ENCODE peak calls at places on chromosome 1, in five cellular contexts. O is cardiac muscle cell, C is HAP-1, M is testis, B is HCT116. X is an unnamed sample.

GRCh38 chr1:9691108-9691445 is 39.5 kb downstream of the PIK3CD start:
- DNase-seq in M (no peak), O (peak; percentile 12), B (no peak), C (no peak), X (no peak)

GRCh38 chr1:116411784-116412479 is 38.9 kb downstream of the ATP1A1 start:
- DNase-seq in M (no peak), C (no peak), O (peak; percentile 35), B (no peak), X (no peak)

GRCh38 chr1:25711555-25712298 is 88.3 kb upstream of the SELENON start:
- DNase-seq in M (no peak), O (no peak), C (no peak), B (no peak), X (no peak)

GRCh38 chr1:228006034-228006792 is 585 bp upstream of the WNT3A start:
- DNase-seq in C (no peak), O (no peak), M (no peak), B (no peak), X (no peak)

GRCh38 chr1:1764876-1765478 is 13.3 kb downstream of the NADK start:
- DNase-seq in B (no peak), M (no peak), C (no peak), O (no peak), X (no peak)

GRCh38 chr1:85572574-85572973 is 8.0 kb upstream of the CCN1 start:
- DNase-seq in B (no peak), O (no peak), C (no peak), M (no peak), X (no peak)

GRCh38 chr1:53698381-53698980 is 40.5 kb downstream of the GLIS1 start:
- DNase-seq in B (no peak), M (no peak), C (no peak), O (no peak), X (no peak)

GRCh38 chr1:237774246-237774645 is 116.5 kb downstream of the ZP4 start:
- DNase-seq in O (no peak), C (no peak), B (no peak), M (no peak), X (no peak)

GRCh38 chr1:41613646-41614592 is 129.4 kb upstream of the EDN2 start:
- DNase-seq in C (no peak), B (no peak), O (peak; percentile 81), M (no peak), X (no peak)

GRCh38 chr1:169090900-169091311 is 15.6 kb upstream of the ATP1B1 start:
- DNase-seq in M (no peak), O (no peak), B (no peak), C (no peak), X (no peak)

GRCh38 chr1:51331206-51332100 is 1.1 kb upstream of the TTC39A start:
- DNase-seq in B (peak; percentile 55), O (peak; percentile 29), C (peak; percentile 19), M (no peak), X (peak; percentile 52)

GRCh38 chr1:166920561-166921475 is 44.8 kb upstream of the TADA1 start:
- DNase-seq in B (no peak), O (peak; percentile 16), M (no peak), C (no peak), X (no peak)

GRCh38 chr1:50829010-50829958 is 130.8 kb downstream of the FAF1 start:
- DNase-seq in O (peak; percentile 55), B (no peak), C (no peak), M (no peak), X (no peak)

GRCh38 chr1:115678141-115678540 is 36.4 kb downstream of the VANGL1 start:
- DNase-seq in M (no peak), C (no peak), O (no peak), B (no peak), X (no peak)

GRCh38 chr1:7778133-7778628 is 5.9 kb upstream of the PER3 start:
- DNase-seq in M (no peak), B (no peak), O (no peak), C (no peak), X (no peak)

GRCh38 chr1:162772571-162773154 is 17.8 kb upstream of the HSD17B7 start:
- DNase-seq in B (no peak), M (no peak), O (peak; percentile 47), C (no peak), X (no peak)

GRCh38 chr1:194830387-194830786 is 1644.0 kb upstream of the B3GALT2 start:
- DNase-seq in M (no peak), C (no peak), B (no peak), O (no peak), X (no peak)

GRCh38 chr1:81192647-81193642 is 607.8 kb upstream of the ADGRL2 start:
- DNase-seq in B (no peak), C (no peak), M (no peak), O (no peak), X (no peak)

GRCh38 chr1:1430114-1430982 is 5.1 kb upstream of the VWA1 start:
- DNase-seq in O (peak; percentile 93), B (no peak), M (peak; percentile 91), C (no peak), X (no peak)

GRCh38 chr1:244353572-244354091 is 98.1 kb downstream of the ADSS2 start:
- DNase-seq in B (peak; percentile 77), M (no peak), C (no peak), O (peak; percentile 90), X (peak; percentile 68)

GRCh38 chr1:222909586-222909985 is 94.7 kb downstream of the DISP1 start:
- DNase-seq in C (no peak), M (no peak), B (no peak), O (peak; percentile 80), X (no peak)

GRCh38 chr1:45275054-45275453 is 51.6 kb upstream of the HPDL start:
- DNase-seq in C (no peak), O (peak; percentile 10), B (no peak), M (no peak), X (no peak)

GRCh38 chr1:179385510-179385909 is 19.7 kb downstream of the AXDND1 start:
- DNase-seq in M (no peak), B (no peak), C (no peak), O (no peak), X (no peak)
- H3K9me3 ChIP-seq in M (no peaks in the 10 kb centered on the region), B (no peaks in the 10 kb centered on the region), C (no peaks in the 10 kb centered on the region), O (no peaks in the 10 kb centered on the region), X (no peaks in the 10 kb centered on the region)

DNA sequence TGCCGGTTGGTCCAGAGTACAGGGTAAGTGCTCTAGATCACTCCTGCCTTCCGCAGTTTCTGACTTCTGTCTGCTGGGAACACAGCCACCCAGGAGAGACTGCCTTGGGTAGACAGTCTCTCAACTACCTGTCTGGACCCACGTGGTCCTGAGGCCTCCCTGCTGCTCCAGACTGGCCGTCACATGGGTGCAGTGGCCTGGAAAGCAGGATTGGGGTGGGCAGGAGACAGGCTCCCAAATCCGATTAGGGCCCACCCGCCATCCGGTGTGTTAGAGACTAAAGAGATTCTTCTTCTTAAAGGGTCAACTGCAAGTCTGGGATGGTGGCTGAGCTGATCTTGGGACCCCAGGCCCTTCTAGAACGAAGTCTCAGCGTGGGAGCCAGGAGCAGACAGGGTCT is 105.5 kb downstream of the EBNA1BP2 start:
- DNase-seq in O (no peak), M (no peak), B (no peak), C (no peak), X (no peak)
- H3K9me3 ChIP-seq in O (no peaks in the 10 kb centered on the region), M (no peaks in the 10 kb centered on the region), B (no peaks in the 10 kb centered on the region), C (no peaks in the 10 kb centered on the region), X (no peaks in the 10 kb centered on the region)

DNA sequence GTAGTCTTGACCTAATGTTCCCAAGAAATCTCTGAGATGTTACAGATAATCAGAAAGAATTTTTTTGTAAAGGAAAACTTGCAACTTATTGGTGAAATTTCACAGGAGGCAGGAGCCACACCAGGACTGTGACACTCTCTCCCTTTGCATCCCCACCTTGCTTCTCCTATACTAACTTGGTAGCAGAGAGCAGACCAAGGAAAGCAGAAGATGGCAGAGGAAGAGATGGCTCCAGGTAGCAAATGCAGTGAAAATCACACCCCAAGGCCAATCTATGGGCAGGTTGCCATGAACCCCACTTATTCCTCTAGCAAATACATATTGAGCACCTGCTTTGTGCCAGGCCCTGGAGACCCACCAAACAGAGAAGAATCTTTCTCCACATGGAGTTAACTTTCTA is 303.4 kb upstream of the C1orf174 start:
- DNase-seq in M (no peak), C (no peak), O (no peak), B (no peak), X (no peak)
- H3K9me3 ChIP-seq in M (no peaks in the 10 kb centered on the region), C (no peaks in the 10 kb centered on the region), O (no peaks in the 10 kb centered on the region), B (no peaks in the 10 kb centered on the region), X (peaks cover 6% of the 10 kb centered on the region)

GRCh38 chr1:214762902-214763301 is 159.9 kb downstream of the CENPF start:
- DNase-seq in M (no peak), O (no peak), B (no peak), C (no peak), X (no peak)
- H3K9me3 ChIP-seq in M (no peaks in the 10 kb centered on the region), O (no peaks in the 10 kb centered on the region), B (no peaks in the 10 kb centered on the region), C (peaks cover 3% of the 10 kb centered on the region), X (peaks cover 14% of the 10 kb centered on the region)

GRCh38 chr1:13801711-13802486 is 101.9 kb downstream of the PRDM2 start:
- DNase-seq in B (no peak), M (no peak), C (no peak), O (no peak), X (peak; percentile 55)
- H3K9me3 ChIP-seq in B (no peaks in the 10 kb centered on the region), M (no peaks in the 10 kb centered on the region), C (no peaks in the 10 kb centered on the region), O (no peaks in the 10 kb centered on the region), X (no peaks in the 10 kb centered on the region)